ENCODE peak calls at places on chromosomes 11 and 22, in five cellular contexts. R is endothelial cell of umbilical vein, J is tibial nerve, N is body of pancreas, Q is SJSA1. X is an unnamed sample.

GRCh38 chr11:74696932-74697687 is 34.1 kb downstream of the CHRDL2 start:
- DNase-seq in R (peak), J (peak), N (peak), Q (no peak), X (peak)

GRCh38 chr11:61059260-61059752 is 43.0 kb upstream of the CD5 start:
- DNase-seq in R (no peak), J (no peak), N (no peak), Q (no peak), X (no peak)

GRCh38 chr22:38148252-38148651 is 33.4 kb downstream of the PLA2G6 start:
- DNase-seq in R (no peak), J (no peak), N (no peak), Q (peak), X (peak)

GRCh38 chr22:41596776-41597634 is 7.4 kb upstream of the PMM1 start:
- DNase-seq in R (peak), J (no peak), N (peak), Q (peak), X (no peak)

GRCh38 chr11:134364261-134364660 is 32.5 kb downstream of the GLB1L2 start:
- DNase-seq in R (no peak), J (no peak), N (no peak), Q (no peak), X (no peak)

GRCh38 chr22:44307509-44308169 is 5.1 kb downstream of the SHISAL1 start:
- DNase-seq in R (no peak), J (no peak), N (no peak), Q (no peak), X (no peak)

GRCh38 chr22:41197808-41198585 is 7.1 kb upstream of the L3MBTL2 start:
- DNase-seq in R (peak), J (no peak), N (peak), Q (peak), X (no peak)

GRCh38 chr11:130601141-130601540 is 152.7 kb downstream of the ADAMTS15 start:
- DNase-seq in R (no peak), J (peak), N (no peak), Q (peak), X (no peak)

GRCh38 chr11:58928082-58928574 is 11.2 kb upstream of the GLYATL1 start:
- DNase-seq in R (no peak), J (no peak), N (no peak), Q (no peak), X (no peak)

GRCh38 chr22:20160041-20160440 is 9.2 kb upstream of the CCDC188 start:
- DNase-seq in R (no peak), J (no peak), N (no peak), Q (no peak), X (no peak)

GRCh38 chr22:24146190-24146616 is 35.1 kb upstream of the SUSD2 start:
- DNase-seq in R (no peak), J (no peak), N (peak), Q (peak), X (no peak)

GRCh38 chr22:24816841-24817240 is 10.8 kb downstream of the SGSM1 start:
- DNase-seq in R (no peak), J (no peak), N (no peak), Q (no peak), X (no peak)

GRCh38 chr11:75342231-75342918 is 9.1 kb downstream of the ARRB1 start:
- DNase-seq in R (no peak), J (no peak), N (peak), Q (no peak), X (no peak)

GRCh38 chr22:44219101-44219870 is 38.6 kb downstream of the PARVG start:
- DNase-seq in R (no peak), J (no peak), N (no peak), Q (no peak), X (no peak)

GRCh38 chr11:3865388-3866193 is 10.1 kb downstream of the STIM1 start:
- DNase-seq in R (peak), J (no peak), N (no peak), Q (peak), X (no peak)

GRCh38 chr11:96567667-96568066 is 177.9 kb downstream of the JRKL start:
- DNase-seq in R (no peak), J (no peak), N (no peak), Q (no peak), X (no peak)
- H3K4me3 ChIP-seq in R (no peak), J (no peak), N (no peak), Q (no peak), X (no peak)

DNA sequence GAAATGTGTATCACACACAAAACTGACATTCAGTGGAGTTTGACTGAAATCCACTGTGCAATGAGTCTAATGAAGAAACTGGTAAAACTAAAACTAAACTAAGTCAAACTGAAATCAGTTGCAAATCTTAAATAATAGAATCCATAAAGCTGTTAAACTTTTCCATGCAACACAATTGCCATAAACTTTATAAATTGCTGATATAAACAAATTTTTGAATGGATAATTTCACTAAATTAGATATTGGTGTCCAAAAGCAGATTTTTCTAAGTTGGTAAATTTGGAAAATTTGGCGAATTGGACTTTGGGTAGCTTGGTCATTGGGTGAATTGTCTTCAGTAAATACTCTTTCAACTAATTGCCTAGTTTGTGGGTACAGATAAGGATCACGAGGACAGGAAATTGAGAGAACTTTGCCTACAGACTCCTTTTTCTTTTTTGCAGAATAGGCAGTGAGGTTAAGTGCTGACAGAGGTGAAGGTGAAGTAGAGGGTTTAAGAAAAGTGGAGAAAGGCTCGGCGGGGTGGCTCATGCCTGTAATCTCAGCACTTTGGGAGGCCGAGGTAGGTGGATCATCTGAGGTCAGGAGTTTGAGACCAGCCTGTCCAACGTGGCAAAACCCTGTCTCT is 12.8 kb downstream of the MRPL17 start:
- DNase-seq in R (no peak), J (no peak), N (no peak), Q (no peak), X (no peak)
- H3K4me3 ChIP-seq in R (no peak), J (no peak), N (no peak), Q (no peak), X (no peak)

DNA sequence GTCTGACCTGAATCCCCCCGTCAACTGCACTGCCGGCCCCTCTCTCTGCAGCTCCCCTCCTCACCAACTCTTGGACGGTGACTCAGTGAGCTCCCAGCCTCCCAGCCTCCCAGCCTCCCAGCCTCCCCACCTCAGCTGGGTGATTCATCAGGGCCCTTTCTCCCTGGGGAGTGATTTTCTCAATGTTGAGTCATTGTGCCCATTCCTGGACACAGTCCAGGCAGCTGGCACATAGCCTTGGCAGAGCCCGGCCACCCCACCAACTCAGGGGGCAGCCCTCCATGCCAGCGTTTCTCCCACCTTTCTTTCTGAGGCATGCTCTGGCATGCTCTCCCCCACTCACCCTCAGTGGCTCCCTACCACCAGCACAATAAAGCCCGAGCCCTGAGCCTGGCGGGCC is 30.7 kb downstream of the PDE2A start:
- DNase-seq in R (no peak), J (no peak), N (no peak), Q (peak), X (peak)
- H3K4me3 ChIP-seq in R (no peak), J (no peak), N (no peak), Q (no peak), X (no peak)

GRCh38 chr11:44570411-44571155 is 5.1 kb downstream of the CD82 start:
- DNase-seq in R (no peak), J (no peak), N (no peak), Q (no peak), X (no peak)

GRCh38 chr11:44566952-44567875 is 1.8 kb downstream of the CD82 start:
- DNase-seq in R (no peak), J (no peak), N (no peak), Q (no peak), X (no peak)

GRCh38 chr11:44568358-44568705 is 2.9 kb downstream of the CD82 start:
- DNase-seq in R (no peak), J (no peak), N (no peak), Q (no peak), X (no peak)

GRCh38 chr11:44567876-44568256 is 2.4 kb downstream of the CD82 start:
- DNase-seq in R (no peak), J (no peak), N (no peak), Q (no peak), X (no peak)

DNA sequence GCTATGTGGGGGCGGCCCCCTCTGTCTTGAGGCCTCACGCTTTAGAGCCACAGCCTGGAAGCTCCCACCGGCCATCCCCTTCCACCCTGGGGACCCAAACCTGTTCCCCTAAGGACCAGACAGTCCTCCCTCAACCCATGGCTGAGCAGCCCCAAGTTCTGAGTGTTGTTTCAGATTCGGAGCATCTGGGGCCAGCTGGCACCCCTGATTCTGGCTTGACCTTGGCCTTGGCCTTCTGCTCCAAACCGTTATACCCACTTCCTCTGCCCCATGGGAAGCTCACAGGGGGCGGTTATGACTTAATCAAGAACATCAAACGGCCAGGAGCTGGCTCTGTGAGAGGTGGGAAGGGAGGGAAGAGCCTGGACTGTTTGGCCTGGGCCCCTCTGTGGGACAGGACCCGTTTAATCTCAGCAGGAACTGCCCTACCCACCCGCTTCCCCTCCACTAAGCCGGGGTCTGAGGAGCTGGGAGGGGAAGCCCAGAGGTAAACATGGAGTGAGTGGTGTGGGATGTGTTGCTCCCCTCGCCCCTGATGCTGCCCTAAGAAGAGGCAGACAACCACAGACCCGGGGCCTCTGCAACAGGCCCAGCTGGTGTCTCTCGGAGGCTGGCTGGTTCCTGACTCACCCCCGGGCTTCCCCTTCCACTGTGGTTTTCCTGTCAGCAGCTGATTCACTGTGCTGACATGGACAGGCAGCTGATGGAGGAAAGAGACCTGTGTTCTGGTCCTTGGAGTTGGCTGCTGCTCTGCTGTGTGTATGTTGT is 3.4 kb downstream of the CD82 start:
- DNase-seq in R (peak), J (peak), N (no peak), Q (peak), X (peak)
- H3K4me3 ChIP-seq in R (no peak), J (no peak), N (no peak), Q (no peak), X (no peak)

DNA sequence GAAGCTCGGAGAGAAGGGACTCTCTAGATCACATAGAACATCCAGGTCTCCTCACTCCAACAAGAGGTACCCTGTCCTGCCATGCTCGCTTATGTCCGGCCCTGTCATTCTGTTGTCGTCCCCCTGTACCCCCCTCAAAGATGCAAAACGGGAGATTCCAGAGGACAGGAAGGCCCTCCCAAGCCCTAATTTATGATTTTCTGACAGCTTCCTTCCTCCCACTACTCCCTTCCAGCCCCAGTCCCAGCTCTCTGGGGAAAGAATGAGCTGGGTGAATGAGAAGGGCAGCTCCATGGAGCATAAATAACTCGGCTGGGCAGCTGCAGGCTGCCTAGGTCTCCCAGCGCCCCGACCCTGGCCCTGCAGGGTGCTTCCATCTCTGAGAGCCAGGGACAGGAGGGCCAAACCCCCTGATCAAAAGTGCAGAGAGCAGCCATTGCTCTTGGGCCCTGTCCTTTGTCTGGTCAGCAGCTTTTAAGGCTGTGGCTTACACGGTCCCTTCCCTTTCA is 3.9 kb upstream of the EMID1 start:
- DNase-seq in R (peak), J (no peak), N (no peak), Q (no peak), X (no peak)
- H3K4me3 ChIP-seq in R (no peak), J (no peak), N (no peak), Q (no peak), X (no peak)

DNA sequence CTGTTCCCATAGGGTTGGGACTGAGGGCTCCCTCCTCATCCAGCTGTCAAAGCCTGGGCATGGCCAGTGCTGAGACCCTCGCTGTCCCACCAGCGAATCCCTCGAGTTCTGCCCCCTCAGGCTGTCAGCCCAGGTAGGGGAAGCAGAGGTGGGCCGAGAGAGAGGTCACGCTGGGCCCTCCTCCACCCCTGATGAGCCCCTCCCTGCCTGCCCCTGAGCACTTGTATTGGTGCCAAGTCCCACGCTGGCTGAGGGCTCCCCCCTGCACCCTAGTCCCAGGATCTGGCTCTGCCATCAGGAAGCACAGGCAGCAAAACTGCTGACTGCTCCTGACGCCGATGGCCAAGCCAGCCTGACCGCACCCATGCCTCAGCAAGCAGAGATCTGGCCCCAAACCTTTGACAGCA is 3.3 kb downstream of the PRR33 start:
- DNase-seq in R (no peak), J (no peak), N (no peak), Q (no peak), X (no peak)
- H3K4me3 ChIP-seq in R (no peak), J (no peak), N (no peak), Q (no peak), X (no peak)

DNA sequence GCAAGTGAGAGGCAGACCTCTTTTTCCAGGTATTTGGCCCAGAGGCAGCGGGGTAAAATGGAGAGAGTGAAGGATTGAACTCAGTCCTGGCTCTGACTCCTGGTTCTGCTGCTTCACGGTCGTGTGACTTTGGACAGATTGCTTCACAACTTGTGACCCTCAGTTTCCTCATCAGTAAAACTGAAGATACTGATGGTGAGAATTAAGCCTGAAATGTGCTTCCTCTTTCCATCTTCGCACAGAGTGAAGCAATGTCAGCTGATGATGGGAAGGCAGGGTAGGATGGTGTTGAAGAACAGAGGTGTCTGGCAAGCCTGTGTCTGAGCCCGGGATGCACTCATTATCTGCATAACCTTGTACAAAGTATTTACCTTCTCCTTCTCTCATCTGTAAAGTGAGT is 59.0 kb downstream of the UBASH3B start:
- DNase-seq in R (no peak), J (no peak), N (no peak), Q (no peak), X (no peak)
- H3K4me3 ChIP-seq in R (no peak), J (no peak), N (no peak), Q (no peak), X (no peak)

DNA sequence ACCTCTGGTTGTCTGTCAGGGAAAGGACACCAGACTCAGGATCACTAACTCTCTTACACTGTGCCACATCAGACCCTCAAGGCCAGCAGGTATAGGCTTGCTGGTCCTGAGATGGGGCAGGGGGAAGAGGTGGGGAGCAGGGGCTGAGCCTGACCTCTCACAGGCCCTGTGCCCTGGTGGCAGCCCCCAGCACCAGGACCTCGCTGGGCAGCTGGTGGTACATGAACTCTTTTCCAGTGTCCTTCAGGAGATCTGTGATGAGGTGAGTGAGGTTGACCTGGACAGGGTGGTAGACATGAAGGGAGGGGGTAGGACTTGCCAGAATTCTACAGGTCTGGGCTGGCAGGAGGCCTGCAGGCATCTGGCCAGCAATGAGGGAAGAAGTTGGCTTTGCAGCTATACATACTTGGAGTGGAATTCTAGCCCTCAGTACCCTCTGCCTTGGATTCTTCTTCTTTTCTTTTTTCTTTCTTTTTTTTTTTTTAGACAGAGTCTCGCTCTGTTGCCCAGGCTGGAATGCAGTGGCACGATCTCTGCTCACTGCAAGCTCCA is 1.4 kb downstream of the NUDT22 start:
- DNase-seq in R (no peak), J (no peak), N (no peak), Q (no peak), X (no peak)
- H3K4me3 ChIP-seq in R (no peak), J (peak), N (no peak), Q (peak), X (no peak)